ENCODE peak calls at places on chromosomes 7 and 10, in seven cellular contexts. I is heart right ventricle; J is NCI-H2081; V is CD4-positive, alpha-beta T cell; Z is epithelial cell of esophagus; A is upper lobe of left lung; F is activated T-cell treated with anti-CD3 and anti-CD28 coated beads, Interleukin-2, amount 50 U/mL, for 48 hours. U is an unnamed sample.

GRCh38 chr10:113751116-113751728 is at the start of gene PLEKHS1:
- DNase-seq in V (no peak), A (no peak), I (no peak), Z (no peak), F (no peak), J (no peak), U (no peak)

GRCh38 chr10:6918305-6918704 is 338.2 kb upstream of the PRKCQ start:
- DNase-seq in V (peak), A (peak), Z (peak), F (peak), I (peak), J (no peak), U (no peak)

GRCh38 chr10:53765311-53765710 is 992.7 kb upstream of the MBL2 start:
- DNase-seq in I (no peak), A (no peak), Z (peak), F (no peak), V (no peak), J (no peak), U (no peak)

GRCh38 chr7:18320422-18320821 is 175.1 kb upstream of the HDAC9 start:
- DNase-seq in V (no peak), J (no peak), I (no peak), Z (peak), F (no peak), A (no peak), U (no peak)

GRCh38 chr10:69087600-69088470 is at the start of gene SRGN:
- DNase-seq in F (peak), A (peak), Z (peak), I (peak), V (peak), J (no peak), U (peak)

GRCh38 chr10:113550365-113550764 is 2.5 kb upstream of the HABP2 start:
- DNase-seq in F (no peak), J (no peak), V (no peak), A (no peak), I (no peak), Z (peak), U (no peak)

GRCh38 chr7:50496541-50496940 is 46.4 kb upstream of the FIGNL1 start:
- DNase-seq in I (no peak), V (no peak), A (no peak), F (no peak), J (no peak), Z (no peak), U (no peak)

GRCh38 chr10:119526606-119527592 is 15.6 kb downstream of the RGS10 start:
- DNase-seq in I (no peak), A (no peak), F (peak), Z (no peak), V (no peak), J (no peak), U (no peak)

GRCh38 chr7:102152672-102153585 is 133.7 kb upstream of the SH2B2 start:
- DNase-seq in J (no peak), I (peak), Z (peak), F (no peak), A (no peak), V (no peak), U (no peak)

GRCh38 chr10:37754538-37755323 is 102.7 kb downstream of the ZNF248 start:
- DNase-seq in V (no peak), I (peak), A (no peak), J (no peak), F (no peak), Z (peak), U (no peak)

GRCh38 chr10:110946496-110946895 is 27.1 kb downstream of the SHOC2 start:
- DNase-seq in V (no peak), F (no peak), I (no peak), J (no peak), Z (peak), A (no peak), U (no peak)

GRCh38 chr7:4951903-4952636 is 6.9 kb downstream of the MMD2 start:
- DNase-seq in F (no peak), Z (peak), V (no peak), J (no peak), A (no peak), I (no peak), U (no peak)

GRCh38 chr7:155258233-155258575 is 39.5 kb upstream of the INSIG1 start:
- DNase-seq in A (no peak), J (no peak), V (no peak), F (no peak), Z (peak), I (peak), U (peak)

GRCh38 chr10:11165591-11166543 is 148.2 kb downstream of the CELF2 start:
- DNase-seq in J (no peak), F (peak), V (peak), Z (peak), I (peak), A (peak), U (no peak)

GRCh38 chr10:103259989-103260388 is 14.3 kb downstream of the RPEL1 start:
- DNase-seq in A (no peak), I (no peak), Z (no peak), J (no peak), F (no peak), V (no peak), U (no peak)

GRCh38 chr10:31604141-31604540 is 285.1 kb downstream of the ZEB1 start:
- DNase-seq in F (no peak), A (no peak), Z (no peak), J (peak), I (no peak), V (no peak), U (no peak)

GRCh38 chr7:157981778-157982177 is 605.8 kb downstream of the PTPRN2 start:
- DNase-seq in J (no peak), V (no peak), A (peak), F (no peak), Z (no peak), I (no peak), U (no peak)

GRCh38 chr7:76080211-76080610 is 32.3 kb downstream of the MDH2 start:
- DNase-seq in F (no peak), A (no peak), J (no peak), I (no peak), Z (no peak), V (no peak), U (no peak)

GRCh38 chr10:131731780-131732630 is 168.8 kb upstream of the PPP2R2D start:
- DNase-seq in J (no peak), I (no peak), F (no peak), Z (no peak), V (peak), A (no peak), U (no peak)

GRCh38 chr10:97740613-97741012 is 3.7 kb downstream of the ZFYVE27 start:
- DNase-seq in A (no peak), F (no peak), I (no peak), V (no peak), Z (no peak), J (no peak), U (no peak)

GRCh38 chr10:69749180-69750010 is 52.3 kb upstream of the COL13A1 start:
- DNase-seq in V (no peak), I (no peak), F (no peak), J (no peak), A (no peak), Z (peak), U (no peak)

GRCh38 chr7:5693529-5693928 is 87.9 kb downstream of the RNF216 start:
- DNase-seq in I (peak), F (no peak), J (no peak), A (peak), Z (peak), V (no peak), U (no peak)

GRCh38 chr10:62527019-62527827 is 153.1 kb downstream of the ZNF365 start:
- DNase-seq in I (no peak), J (no peak), V (no peak), Z (no peak), F (peak), A (no peak), U (no peak)

GRCh38 chr7:8442814-8443304 is 9.4 kb downstream of the NXPH1 start:
- DNase-seq in A (peak), V (peak), J (no peak), I (peak), F (peak), Z (peak), U (no peak)

GRCh38 chr10:119770928-119771327 is 45.1 kb downstream of the INPP5F start:
- DNase-seq in I (no peak), J (no peak), Z (peak), F (no peak), A (no peak), V (no peak), U (no peak)